ENCODE peak calls at places on chromosomes 2 and 18, in seven cellular contexts. One of them, this sample, is unnamed.

GRCh38 chr2:48715956-48716355 is 39.6 kb downstream of the LHCGR start:
- DNase-seq in MM.1S: no peak
- DNase-seq in anterior cingulate cortex: no peak
- DNase-seq in NCI-H1105: no peak
- DNase-seq in fibroblast of mammary gland: peak
- DNase-seq in NCI-H2171: peak
- DNase-seq in WTC11: no peak
- DNase-seq in this sample: peak

GRCh38 chr18:10798727-10799435 is 273.1 kb downstream of the NAPG start:
- DNase-seq in MM.1S: peak
- DNase-seq in WTC11: no peak
- DNase-seq in NCI-H2171: no peak
- DNase-seq in fibroblast of mammary gland: peak
- DNase-seq in NCI-H1105: no peak
- DNase-seq in anterior cingulate cortex: no peak
- DNase-seq in this sample: peak

GRCh38 chr2:195026261-195026660 is 630.8 kb upstream of the SLC39A10 start:
- DNase-seq in anterior cingulate cortex: no peak
- DNase-seq in fibroblast of mammary gland: peak
- DNase-seq in NCI-H2171: no peak
- DNase-seq in MM.1S: no peak
- DNase-seq in WTC11: no peak
- DNase-seq in NCI-H1105: no peak
- DNase-seq in this sample: peak

GRCh38 chr2:59182249-59182648 is 941.1 kb upstream of the FANCL start:
- DNase-seq in fibroblast of mammary gland: peak
- DNase-seq in NCI-H1105: no peak
- DNase-seq in anterior cingulate cortex: no peak
- DNase-seq in MM.1S: no peak
- DNase-seq in NCI-H2171: peak
- DNase-seq in WTC11: peak
- DNase-seq in this sample: peak

GRCh38 chr2:108594982-108595464 is 60.8 kb downstream of the LIMS1 start:
- DNase-seq in WTC11: no peak
- DNase-seq in anterior cingulate cortex: no peak
- DNase-seq in MM.1S: peak
- DNase-seq in NCI-H1105: no peak
- DNase-seq in NCI-H2171: no peak
- DNase-seq in fibroblast of mammary gland: peak
- DNase-seq in this sample: peak

GRCh38 chr2:121172456-121172855 is 112.5 kb downstream of the TFCP2L1 start:
- DNase-seq in NCI-H2171: no peak
- DNase-seq in WTC11: no peak
- DNase-seq in MM.1S: no peak
- DNase-seq in NCI-H1105: no peak
- DNase-seq in fibroblast of mammary gland: no peak
- DNase-seq in anterior cingulate cortex: no peak
- DNase-seq in this sample: no peak

GRCh38 chr2:224181534-224182155 is 142.6 kb upstream of the SERPINE2 start:
- DNase-seq in WTC11: no peak
- DNase-seq in MM.1S: no peak
- DNase-seq in anterior cingulate cortex: no peak
- DNase-seq in NCI-H2171: no peak
- DNase-seq in fibroblast of mammary gland: no peak
- DNase-seq in NCI-H1105: no peak
- DNase-seq in this sample: no peak

GRCh38 chr2:150225030-150225429 is 262.4 kb downstream of the RND3 start:
- DNase-seq in anterior cingulate cortex: no peak
- DNase-seq in NCI-H1105: no peak
- DNase-seq in MM.1S: no peak
- DNase-seq in WTC11: no peak
- DNase-seq in fibroblast of mammary gland: no peak
- DNase-seq in NCI-H2171: no peak
- DNase-seq in this sample: no peak

GRCh38 chr2:26968001-26968400 is 2.4 kb upstream of the MAPRE3 start:
- DNase-seq in WTC11: no peak
- DNase-seq in NCI-H1105: no peak
- DNase-seq in MM.1S: no peak
- DNase-seq in anterior cingulate cortex: no peak
- DNase-seq in NCI-H2171: no peak
- DNase-seq in fibroblast of mammary gland: no peak
- DNase-seq in this sample: no peak

GRCh38 chr18:79962311-79962710 is 2.1 kb upstream of the HSBP1L1 start:
- DNase-seq in MM.1S: no peak
- DNase-seq in NCI-H2171: no peak
- DNase-seq in NCI-H1105: no peak
- DNase-seq in WTC11: no peak
- DNase-seq in anterior cingulate cortex: no peak
- DNase-seq in fibroblast of mammary gland: peak
- DNase-seq in this sample: peak

GRCh38 chr2:112821142-112821541 is 15.4 kb downstream of the IL1B start:
- DNase-seq in fibroblast of mammary gland: no peak
- DNase-seq in anterior cingulate cortex: no peak
- DNase-seq in WTC11: no peak
- DNase-seq in NCI-H2171: no peak
- DNase-seq in MM.1S: no peak
- DNase-seq in NCI-H1105: no peak
- DNase-seq in this sample: no peak